ENCODE peak calls at places on chromosomes 4 and X, in four cellular contexts. One of them, this sample, is unnamed.

GRCh38 chrX:110569506-110569905 is 210.9 kb downstream of the RTL9 start:
- DNase-seq in astrocyte: peak
- DNase-seq in HL-60: no peak
- DNase-seq in dorsolateral prefrontal cortex: no peak
- DNase-seq in this sample: no peak

GRCh38 chr4:158930573-158930972 is 161.7 kb downstream of the FNIP2 start:
- DNase-seq in astrocyte: no peak
- DNase-seq in HL-60: no peak
- DNase-seq in dorsolateral prefrontal cortex: no peak
- DNase-seq in this sample: no peak

GRCh38 chrX:130196453-130196852 is 24.7 kb downstream of the RAB33A start:
- DNase-seq in HL-60: no peak
- DNase-seq in astrocyte: no peak
- DNase-seq in dorsolateral prefrontal cortex: no peak
- DNase-seq in this sample: no peak

GRCh38 chr4:28792917-28793597 is 1927.1 kb upstream of the PCDH7 start:
- DNase-seq in dorsolateral prefrontal cortex: no peak
- DNase-seq in astrocyte: no peak
- DNase-seq in HL-60: no peak
- DNase-seq in this sample: no peak

GRCh38 chr4:4361883-4362282 is 25.0 kb upstream of the NSG1 start:
- DNase-seq in dorsolateral prefrontal cortex: no peak
- DNase-seq in HL-60: no peak
- DNase-seq in astrocyte: no peak
- DNase-seq in this sample: no peak

GRCh38 chr4:82988323-82988832 is 22.2 kb downstream of the LIN54 start:
- DNase-seq in astrocyte: peak
- DNase-seq in dorsolateral prefrontal cortex: no peak
- DNase-seq in HL-60: no peak
- DNase-seq in this sample: no peak

GRCh38 chrX:114959729-114960128 is 57.7 kb downstream of the IL13RA2 start:
- DNase-seq in dorsolateral prefrontal cortex: no peak
- DNase-seq in astrocyte: peak
- DNase-seq in HL-60: no peak
- DNase-seq in this sample: no peak

GRCh38 chr4:110623710-110624015 is 786 bp upstream of the PITX2 start:
- DNase-seq in dorsolateral prefrontal cortex: no peak
- DNase-seq in astrocyte: no peak
- DNase-seq in HL-60: no peak
- DNase-seq in this sample: no peak

GRCh38 chr4:78059524-78059889 is 2.4 kb downstream of the FRAS1 start:
- DNase-seq in astrocyte: peak
- DNase-seq in dorsolateral prefrontal cortex: peak
- DNase-seq in HL-60: peak
- DNase-seq in this sample: peak

GRCh38 chrX:120456973-120457372 is 12.1 kb downstream of the LAMP2 start:
- DNase-seq in astrocyte: peak
- DNase-seq in HL-60: no peak
- DNase-seq in dorsolateral prefrontal cortex: no peak
- DNase-seq in this sample: no peak

GRCh38 chr4:140152015-140152703 is 1.8 kb downstream of the MAML3 start:
- DNase-seq in HL-60: peak
- DNase-seq in dorsolateral prefrontal cortex: peak
- DNase-seq in astrocyte: no peak
- DNase-seq in this sample: peak

DNA sequence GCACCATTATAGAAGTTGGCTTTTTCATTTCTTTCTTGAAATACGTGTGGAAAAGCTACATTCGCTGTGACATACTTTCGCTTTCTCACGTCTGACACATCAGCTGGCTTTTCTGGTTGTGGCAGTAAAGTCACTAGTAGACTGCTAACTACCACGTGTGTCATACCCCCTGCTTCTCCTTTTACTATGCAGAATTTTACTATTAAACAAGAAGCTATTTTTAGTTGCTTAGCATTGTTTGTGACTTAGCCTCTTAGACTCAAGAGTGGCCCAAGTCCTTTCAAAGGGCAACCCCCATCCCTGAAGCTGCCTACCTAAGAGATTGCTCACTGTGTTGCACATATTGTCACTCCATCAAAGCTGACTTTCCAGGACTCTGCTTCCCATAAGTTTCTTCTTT is 2.1 kb upstream of the IL2 start:
- DNase-seq in astrocyte: peak
- DNase-seq in dorsolateral prefrontal cortex: no peak
- DNase-seq in HL-60: no peak
- DNase-seq in this sample: no peak
- H3K4me3 ChIP-seq in astrocyte: peak
- H3K4me3 ChIP-seq in dorsolateral prefrontal cortex: no peak
- H3K4me3 ChIP-seq in HL-60: peak
- H3K4me3 ChIP-seq in this sample: no peak

GRCh38 chrX:24777660-24778059 is 83.9 kb downstream of the POLA1 start:
- DNase-seq in astrocyte: no peak
- DNase-seq in HL-60: no peak
- DNase-seq in dorsolateral prefrontal cortex: no peak
- DNase-seq in this sample: no peak
- H3K4me3 ChIP-seq in astrocyte: no peak
- H3K4me3 ChIP-seq in HL-60: no peak
- H3K4me3 ChIP-seq in dorsolateral prefrontal cortex: no peak
- H3K4me3 ChIP-seq in this sample: no peak

GRCh38 chrX:23981222-23981621 is 45.8 kb downstream of the KLHL15 start:
- DNase-seq in astrocyte: no peak
- DNase-seq in dorsolateral prefrontal cortex: no peak
- DNase-seq in HL-60: no peak
- DNase-seq in this sample: no peak
- H3K4me3 ChIP-seq in astrocyte: no peak
- H3K4me3 ChIP-seq in dorsolateral prefrontal cortex: no peak
- H3K4me3 ChIP-seq in HL-60: no peak
- H3K4me3 ChIP-seq in this sample: no peak

DNA sequence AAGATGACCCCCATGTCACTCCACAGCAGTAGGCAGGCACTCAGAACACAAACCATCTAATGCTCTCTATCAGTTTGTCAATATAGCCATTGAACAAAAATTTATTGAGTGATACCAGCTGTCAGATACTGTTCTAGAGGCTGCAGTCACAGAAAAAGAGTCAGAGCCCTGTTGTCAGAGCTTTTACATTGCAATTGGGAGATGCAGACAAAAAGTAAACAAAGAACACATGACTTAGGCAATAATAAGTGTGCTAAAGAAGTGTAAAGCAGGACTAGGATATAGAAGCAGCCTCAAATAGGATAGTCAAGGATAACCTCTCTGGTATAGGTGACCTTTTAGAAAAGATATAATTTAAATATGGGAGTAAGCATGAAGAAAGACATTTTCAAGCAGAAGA is 8.9 kb downstream of the HTN1 start:
- DNase-seq in dorsolateral prefrontal cortex: no peak
- DNase-seq in astrocyte: no peak
- DNase-seq in HL-60: no peak
- DNase-seq in this sample: no peak
- H3K4me3 ChIP-seq in dorsolateral prefrontal cortex: no peak
- H3K4me3 ChIP-seq in astrocyte: no peak
- H3K4me3 ChIP-seq in HL-60: no peak
- H3K4me3 ChIP-seq in this sample: no peak

GRCh38 chr4:123443401-123444297 is 47.1 kb downstream of the SPRY1 start:
- DNase-seq in dorsolateral prefrontal cortex: no peak
- DNase-seq in HL-60: no peak
- DNase-seq in astrocyte: no peak
- DNase-seq in this sample: no peak
- H3K4me3 ChIP-seq in dorsolateral prefrontal cortex: peak
- H3K4me3 ChIP-seq in HL-60: no peak
- H3K4me3 ChIP-seq in astrocyte: no peak
- H3K4me3 ChIP-seq in this sample: no peak